ENCODE peak calls at places on chromosome 10, in four cellular contexts. U, Z, K and J are unnamed samples.

GRCh38 chr10:133421336-133422222 is 2.8 kb downstream of the SPRN start:
- DNase-seq in K (no peak), Z (no peak), U (no peak), J (no peak)

GRCh38 chr10:107520348-107520747 is 355.8 kb upstream of the SORCS1 start:
- DNase-seq in K (no peak), Z (no peak), U (no peak), J (no peak)

GRCh38 chr10:71963756-71964668 is at the start of gene CHST3:
- DNase-seq in Z (peak), K (peak), U (peak), J (peak)

GRCh38 chr10:107232013-107232412 is 67.5 kb upstream of the SORCS1 start:
- DNase-seq in K (no peak), U (no peak), Z (no peak), J (no peak)

GRCh38 chr10:26367771-26368170 is 70.4 kb upstream of the APBB1IP start:
- DNase-seq in K (peak), U (no peak), Z (peak), J (peak)

GRCh38 chr10:102159051-102159597 is 6.9 kb downstream of the NOLC1 start:
- DNase-seq in K (peak), U (no peak), Z (no peak), J (no peak)

GRCh38 chr10:107552963-107553362 is 388.5 kb upstream of the SORCS1 start:
- DNase-seq in Z (no peak), K (no peak), U (no peak), J (no peak)

GRCh38 chr10:71771821-71772617 is 1.3 kb downstream of the VSIR start:
- DNase-seq in K (peak), U (peak), Z (peak), J (peak)

GRCh38 chr10:110918633-110919348 is at the start of gene BBIP1:
- DNase-seq in K (peak), Z (peak), U (no peak), J (no peak)

GRCh38 chr10:11533328-11533781 is 78.1 kb downstream of the USP6NL start:
- DNase-seq in K (peak), U (no peak), Z (no peak), J (no peak)

GRCh38 chr10:95907454-95908253 is at the start of gene CC2D2B:
- DNase-seq in Z (peak), U (peak), K (peak), J (peak)

GRCh38 chr10:12605580-12606405 is 256.4 kb downstream of the CAMK1D start:
- DNase-seq in U (peak), K (peak), Z (peak), J (peak)

DNA sequence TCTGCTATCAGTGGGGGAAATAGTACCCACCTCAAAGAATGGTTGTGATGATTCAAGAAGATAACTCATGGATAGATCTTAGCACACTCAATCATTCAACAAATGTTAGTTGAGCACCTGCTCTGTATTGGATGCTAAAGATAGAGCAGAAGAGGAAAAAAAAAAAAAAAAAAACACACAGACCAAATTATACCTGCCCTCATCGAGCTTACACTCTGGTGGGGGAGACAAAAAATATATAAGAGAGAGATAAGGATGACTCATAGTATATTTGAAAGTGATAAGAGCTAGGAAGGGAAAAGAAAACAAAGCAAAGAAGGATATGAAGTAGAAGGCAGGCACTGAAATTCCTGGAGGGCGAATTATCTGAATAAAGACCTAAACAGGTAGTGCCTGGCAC is 258.5 kb downstream of the SFMBT2 start:
- DNase-seq in U (no peak), Z (no peak), K (no peak), J (no peak)
- TF ChIP-seq CTCF in U (no peak), Z (no peak), K (no peak), J (no peak)

GRCh38 chr10:29430101-29430500 is 141.2 kb downstream of the LYZL1 start:
- DNase-seq in K (peak), U (no peak), Z (no peak), J (no peak)

GRCh38 chr10:29428486-29428885 is 139.6 kb downstream of the LYZL1 start:
- DNase-seq in K (no peak), Z (no peak), U (no peak), J (no peak)

GRCh38 chr10:29426420-29426819 is 137.6 kb downstream of the LYZL1 start:
- DNase-seq in Z (no peak), K (no peak), U (no peak), J (no peak)

GRCh38 chr10:29424017-29424416 is 135.1 kb downstream of the LYZL1 start:
- DNase-seq in Z (no peak), K (no peak), U (no peak), J (no peak)

DNA sequence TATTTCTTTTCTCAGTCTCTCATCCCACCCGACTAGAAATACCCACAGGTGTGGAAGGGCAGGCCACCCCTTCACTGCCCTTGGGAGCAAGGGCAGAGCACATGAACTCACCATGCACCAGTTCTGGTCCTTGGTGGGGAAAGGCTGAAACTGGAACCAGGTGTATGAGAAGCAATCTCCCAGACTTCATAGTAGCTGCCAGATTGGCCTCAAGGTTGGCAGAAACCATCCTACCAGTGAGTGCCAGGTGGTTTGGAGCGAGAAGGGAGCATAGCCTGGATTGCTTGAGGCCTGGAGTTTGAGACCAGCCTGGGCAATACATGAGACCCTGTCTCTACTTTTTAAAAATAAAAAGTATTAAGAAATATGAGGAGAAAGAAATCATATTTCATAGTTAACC is 138.8 kb downstream of the LYZL1 start:
- DNase-seq in U (no peak), Z (no peak), K (no peak), J (no peak)
- TF ChIP-seq CTCF in U (no peak), Z (no peak), K (no peak), J (no peak)

GRCh38 chr10:77962350-77963146 is 36.0 kb upstream of the DLG5 start:
- DNase-seq in K (no peak), Z (no peak), U (no peak), J (no peak)

GRCh38 chr10:77967611-77968022 is 41.1 kb upstream of the DLG5 start:
- DNase-seq in Z (no peak), U (no peak), K (no peak), J (no peak)

GRCh38 chr10:77961668-77962067 is 35.1 kb upstream of the DLG5 start:
- DNase-seq in Z (no peak), U (no peak), K (no peak), J (no peak)

GRCh38 chr10:77963901-77964300 is 37.3 kb upstream of the DLG5 start:
- DNase-seq in K (no peak), Z (no peak), U (no peak), J (no peak)

DNA sequence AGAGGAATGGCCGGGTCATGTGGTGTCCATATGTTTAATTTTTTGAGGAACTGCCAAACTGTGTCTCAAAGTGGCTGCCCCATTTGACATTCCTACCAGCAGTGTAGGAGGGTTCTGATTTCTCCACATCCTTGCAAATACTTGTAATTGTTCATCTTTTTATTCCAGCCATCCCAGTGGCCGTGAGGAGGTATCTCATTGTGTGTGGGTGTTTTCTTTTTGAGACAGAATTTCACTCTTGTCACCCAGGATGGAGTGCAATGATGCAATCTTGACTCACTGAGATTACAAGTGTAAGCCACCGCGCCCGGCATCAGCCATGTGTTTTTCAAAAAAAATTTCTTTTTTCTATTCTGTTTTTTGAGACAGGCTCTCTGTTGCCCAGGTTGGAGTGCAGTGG is 38.7 kb upstream of the DLG5 start:
- DNase-seq in U (no peak), Z (peak), K (peak), J (no peak)
- TF ChIP-seq CTCF in U (no peak), Z (no peak), K (peak), J (no peak)

DNA sequence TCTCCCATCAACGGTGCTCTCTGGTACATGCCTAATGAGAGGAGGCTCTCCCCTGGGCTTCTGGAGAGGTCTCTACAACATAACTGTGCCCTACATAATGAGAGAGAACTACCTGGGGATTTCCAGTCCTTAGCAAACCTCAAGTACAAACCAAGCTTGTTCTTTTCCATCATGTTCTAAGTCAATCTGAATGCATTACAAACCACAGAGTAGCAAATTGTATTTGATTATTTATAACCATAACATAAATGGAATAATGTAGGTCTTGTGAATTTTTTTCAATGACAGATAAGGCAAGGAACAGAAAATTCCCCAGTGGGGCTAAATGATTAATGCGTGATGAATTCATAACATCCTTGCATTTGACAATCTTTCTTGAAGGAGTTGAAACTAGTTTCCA is 412.4 kb upstream of the NRP1 start:
- DNase-seq in U (no peak), Z (peak), K (no peak), J (no peak)
- TF ChIP-seq CTCF in U (no peak), Z (no peak), K (no peak), J (no peak)

GRCh38 chr10:83677795-83678194 is 461.5 kb upstream of the GHITM start:
- DNase-seq in U (no peak), Z (peak), K (no peak), J (no peak)
- TF ChIP-seq CTCF in U (no peak), Z (no peak), K (no peak), J (no peak)